ENCODE peak calls at places on chromosome 5, in ten cellular contexts. E is neuronal stem cell; O is T-cell; X is CD8-positive, alpha-beta memory T cell; Y is A549; J is NCI-H1092; K is lower lobe of right lung; R is KBM-7; N is MM.1S; M is activated CD8-positive, alpha-beta memory T cell treated with anti-CD3 and anti-CD28 coated beads, Interleukin-2, amount 50 U/mL, for 4 hours. S is an unnamed sample.

GRCh38 chr5:157842787-157843186 is 16.2 kb downstream of the CLINT1 start:
- DNase-seq in Y (no peak), O (no peak), N (no peak), X (no peak), R (no peak), K (no peak), J (no peak), M (no peak), E (no peak), S (no peak)

GRCh38 chr5:150066901-150067396 is 19.4 kb downstream of the CSF1R start:
- DNase-seq in O (no peak), J (no peak), N (no peak), K (no peak), Y (no peak), R (no peak), M (no peak), E (no peak), X (no peak), S (no peak)

GRCh38 chr5:179827684-179828083 is 7.0 kb downstream of the SQSTM1 start:
- DNase-seq in K (peak; percentile 75), R (peak; percentile 76), E (no peak), M (peak; percentile 48), N (no peak), X (peak; percentile 42), O (no peak), Y (peak; percentile 50), J (no peak), S (no peak)

GRCh38 chr5:60972225-60972624 is 27.2 kb downstream of the NDUFAF2 start:
- DNase-seq in N (no peak), R (no peak), M (no peak), O (no peak), K (no peak), X (no peak), E (no peak), J (no peak), Y (no peak), S (no peak)

GRCh38 chr5:141778683-141779082 is 96.7 kb upstream of the ARAP3 start:
- DNase-seq in X (no peak), N (no peak), K (no peak), O (no peak), J (no peak), M (no peak), R (no peak), E (no peak), Y (no peak), S (no peak)

GRCh38 chr5:132495063-132495671 is 4.6 kb upstream of the IRF1 start:
- DNase-seq in R (no peak), J (no peak), K (no peak), E (no peak), O (peak; percentile 2), X (peak; percentile 45), M (peak; percentile 15), N (no peak), Y (no peak), S (no peak)

GRCh38 chr5:91390268-91390667 is 7.2 kb upstream of the ARRDC3 start:
- DNase-seq in K (no peak), R (no peak), J (no peak), N (no peak), M (no peak), E (no peak), Y (no peak), X (no peak), O (no peak), S (no peak)

GRCh38 chr5:124736111-124736813 is 10.2 kb downstream of the ZNF608 start:
- DNase-seq in N (no peak), M (no peak), X (no peak), K (no peak), Y (no peak), R (no peak), E (no peak), O (no peak), J (no peak), S (no peak)

GRCh38 chr5:130541617-130542221 is 623.3 kb downstream of the HINT1 start:
- DNase-seq in Y (no peak), N (no peak), X (no peak), J (no peak), K (no peak), R (peak; percentile 70), O (no peak), E (no peak), M (no peak), S (no peak)

GRCh38 chr5:25119654-25120053 is 474.9 kb upstream of the CDH10 start:
- DNase-seq in N (peak; percentile 24), J (no peak), Y (peak; percentile 24), R (peak; percentile 17), E (no peak), O (no peak), K (no peak), X (no peak), M (no peak), S (no peak)

GRCh38 chr5:72065751-72066255 is 41.5 kb upstream of the MAP1B start:
- DNase-seq in J (peak; percentile 70), N (no peak), K (no peak), E (peak; percentile 77), R (no peak), Y (peak; percentile 25), O (no peak), X (no peak), M (no peak), S (no peak)

GRCh38 chr5:64457846-64458245 is 48.0 kb upstream of the RGS7BP start:
- DNase-seq in Y (no peak), E (no peak), R (no peak), M (no peak), O (no peak), X (no peak), N (no peak), K (no peak), J (no peak), S (no peak)